ENCODE peak calls at places on chromosome 20, in ten cellular contexts. One of them, this sample, is unnamed.

GRCh38 chr20:25254986-25255680 is 7.2 kb downstream of the PYGB start:
- DNase-seq in skeletal muscle cell: no peak
- DNase-seq in WERI-Rb-1: peak
- DNase-seq in effector memory CD8-positive, alpha-beta T cell: no peak
- DNase-seq in stimulated activated CD8-positive, alpha-beta memory T cell treated with anti-CD3 and anti-CD28 coated beads, Interleukin-2, amount 100 ng/mL, for 48 hours: no peak
- DNase-seq in IMR-90: no peak
- DNase-seq in posterior vena cava: peak
- DNase-seq in thyroid gland: peak
- DNase-seq in right lobe of liver: peak
- DNase-seq in glutamatergic neuron: no peak
- DNase-seq in this sample: no peak

GRCh38 chr20:39429716-39430115 is 467.6 kb downstream of the DHX35 start:
- DNase-seq in skeletal muscle cell: no peak
- DNase-seq in WERI-Rb-1: peak
- DNase-seq in effector memory CD8-positive, alpha-beta T cell: no peak
- DNase-seq in stimulated activated CD8-positive, alpha-beta memory T cell treated with anti-CD3 and anti-CD28 coated beads, Interleukin-2, amount 100 ng/mL, for 48 hours: no peak
- DNase-seq in IMR-90: no peak
- DNase-seq in posterior vena cava: no peak
- DNase-seq in thyroid gland: no peak
- DNase-seq in right lobe of liver: no peak
- DNase-seq in glutamatergic neuron: no peak
- DNase-seq in this sample: no peak

GRCh38 chr20:2302369-2302768 is 6.6 kb downstream of the TGM3 start:
- DNase-seq in skeletal muscle cell: no peak
- DNase-seq in WERI-Rb-1: peak
- DNase-seq in effector memory CD8-positive, alpha-beta T cell: no peak
- DNase-seq in stimulated activated CD8-positive, alpha-beta memory T cell treated with anti-CD3 and anti-CD28 coated beads, Interleukin-2, amount 100 ng/mL, for 48 hours: no peak
- DNase-seq in IMR-90: no peak
- DNase-seq in posterior vena cava: peak
- DNase-seq in thyroid gland: no peak
- DNase-seq in right lobe of liver: no peak
- DNase-seq in glutamatergic neuron: no peak
- DNase-seq in this sample: no peak

GRCh38 chr20:4451487-4451886 is 270.2 kb upstream of the PRND start:
- DNase-seq in skeletal muscle cell: no peak
- DNase-seq in WERI-Rb-1: no peak
- DNase-seq in effector memory CD8-positive, alpha-beta T cell: no peak
- DNase-seq in stimulated activated CD8-positive, alpha-beta memory T cell treated with anti-CD3 and anti-CD28 coated beads, Interleukin-2, amount 100 ng/mL, for 48 hours: no peak
- DNase-seq in IMR-90: no peak
- DNase-seq in posterior vena cava: no peak
- DNase-seq in thyroid gland: no peak
- DNase-seq in right lobe of liver: no peak
- DNase-seq in glutamatergic neuron: no peak
- DNase-seq in this sample: no peak

GRCh38 chr20:53881362-53881761 is 189.0 kb downstream of the BCAS1 start:
- DNase-seq in skeletal muscle cell: no peak
- DNase-seq in WERI-Rb-1: no peak
- DNase-seq in effector memory CD8-positive, alpha-beta T cell: no peak
- DNase-seq in stimulated activated CD8-positive, alpha-beta memory T cell treated with anti-CD3 and anti-CD28 coated beads, Interleukin-2, amount 100 ng/mL, for 48 hours: no peak
- DNase-seq in IMR-90: no peak
- DNase-seq in posterior vena cava: no peak
- DNase-seq in thyroid gland: no peak
- DNase-seq in right lobe of liver: no peak
- DNase-seq in glutamatergic neuron: no peak
- DNase-seq in this sample: no peak

GRCh38 chr20:37397076-37397953 is 51.4 kb downstream of the SRC start:
- DNase-seq in skeletal muscle cell: no peak
- DNase-seq in WERI-Rb-1: peak
- DNase-seq in effector memory CD8-positive, alpha-beta T cell: no peak
- DNase-seq in stimulated activated CD8-positive, alpha-beta memory T cell treated with anti-CD3 and anti-CD28 coated beads, Interleukin-2, amount 100 ng/mL, for 48 hours: no peak
- DNase-seq in IMR-90: no peak
- DNase-seq in posterior vena cava: no peak
- DNase-seq in thyroid gland: no peak
- DNase-seq in right lobe of liver: no peak
- DNase-seq in glutamatergic neuron: peak
- DNase-seq in this sample: no peak

GRCh38 chr20:16003310-16003709 is 569.9 kb downstream of the KIF16B start:
- DNase-seq in skeletal muscle cell: no peak
- DNase-seq in WERI-Rb-1: no peak
- DNase-seq in effector memory CD8-positive, alpha-beta T cell: no peak
- DNase-seq in stimulated activated CD8-positive, alpha-beta memory T cell treated with anti-CD3 and anti-CD28 coated beads, Interleukin-2, amount 100 ng/mL, for 48 hours: no peak
- DNase-seq in IMR-90: no peak
- DNase-seq in posterior vena cava: no peak
- DNase-seq in thyroid gland: no peak
- DNase-seq in right lobe of liver: no peak
- DNase-seq in glutamatergic neuron: no peak
- DNase-seq in this sample: no peak

GRCh38 chr20:56925696-56926101 is 296.6 kb downstream of the TFAP2C start:
- DNase-seq in skeletal muscle cell: no peak
- DNase-seq in WERI-Rb-1: no peak
- DNase-seq in effector memory CD8-positive, alpha-beta T cell: no peak
- DNase-seq in stimulated activated CD8-positive, alpha-beta memory T cell treated with anti-CD3 and anti-CD28 coated beads, Interleukin-2, amount 100 ng/mL, for 48 hours: no peak
- DNase-seq in IMR-90: no peak
- DNase-seq in posterior vena cava: no peak
- DNase-seq in thyroid gland: no peak
- DNase-seq in right lobe of liver: no peak
- DNase-seq in glutamatergic neuron: peak
- DNase-seq in this sample: no peak

GRCh38 chr20:25622450-25623224 is 1.2 kb downstream of the NANP start:
- DNase-seq in skeletal muscle cell: no peak
- DNase-seq in WERI-Rb-1: no peak
- DNase-seq in effector memory CD8-positive, alpha-beta T cell: no peak
- DNase-seq in stimulated activated CD8-positive, alpha-beta memory T cell treated with anti-CD3 and anti-CD28 coated beads, Interleukin-2, amount 100 ng/mL, for 48 hours: no peak
- DNase-seq in IMR-90: peak
- DNase-seq in posterior vena cava: no peak
- DNase-seq in thyroid gland: no peak
- DNase-seq in right lobe of liver: no peak
- DNase-seq in glutamatergic neuron: no peak
- DNase-seq in this sample: no peak

GRCh38 chr20:57653910-57654309 is 33.7 kb upstream of the ZBP1 start:
- DNase-seq in skeletal muscle cell: no peak
- DNase-seq in WERI-Rb-1: no peak
- DNase-seq in effector memory CD8-positive, alpha-beta T cell: no peak
- DNase-seq in stimulated activated CD8-positive, alpha-beta memory T cell treated with anti-CD3 and anti-CD28 coated beads, Interleukin-2, amount 100 ng/mL, for 48 hours: no peak
- DNase-seq in IMR-90: no peak
- DNase-seq in posterior vena cava: no peak
- DNase-seq in thyroid gland: no peak
- DNase-seq in right lobe of liver: no peak
- DNase-seq in glutamatergic neuron: no peak
- DNase-seq in this sample: no peak

GRCh38 chr20:50746138-50746940 is 15.0 kb downstream of the PARD6B start:
- DNase-seq in skeletal muscle cell: no peak
- DNase-seq in WERI-Rb-1: no peak
- DNase-seq in effector memory CD8-positive, alpha-beta T cell: no peak
- DNase-seq in stimulated activated CD8-positive, alpha-beta memory T cell treated with anti-CD3 and anti-CD28 coated beads, Interleukin-2, amount 100 ng/mL, for 48 hours: no peak
- DNase-seq in IMR-90: no peak
- DNase-seq in posterior vena cava: no peak
- DNase-seq in thyroid gland: no peak
- DNase-seq in right lobe of liver: no peak
- DNase-seq in glutamatergic neuron: no peak
- DNase-seq in this sample: no peak

GRCh38 chr20:49668181-49668877 is 45.3 kb downstream of the B4GALT5 start:
- DNase-seq in skeletal muscle cell: no peak
- DNase-seq in WERI-Rb-1: no peak
- DNase-seq in effector memory CD8-positive, alpha-beta T cell: peak
- DNase-seq in stimulated activated CD8-positive, alpha-beta memory T cell treated with anti-CD3 and anti-CD28 coated beads, Interleukin-2, amount 100 ng/mL, for 48 hours: peak
- DNase-seq in IMR-90: no peak
- DNase-seq in posterior vena cava: no peak
- DNase-seq in thyroid gland: no peak
- DNase-seq in right lobe of liver: peak
- DNase-seq in glutamatergic neuron: no peak
- DNase-seq in this sample: peak

GRCh38 chr20:47057661-47058060 is 163.0 kb downstream of the EYA2 start:
- DNase-seq in skeletal muscle cell: no peak
- DNase-seq in WERI-Rb-1: no peak
- DNase-seq in effector memory CD8-positive, alpha-beta T cell: no peak
- DNase-seq in stimulated activated CD8-positive, alpha-beta memory T cell treated with anti-CD3 and anti-CD28 coated beads, Interleukin-2, amount 100 ng/mL, for 48 hours: no peak
- DNase-seq in IMR-90: no peak
- DNase-seq in posterior vena cava: no peak
- DNase-seq in thyroid gland: no peak
- DNase-seq in right lobe of liver: no peak
- DNase-seq in glutamatergic neuron: no peak
- DNase-seq in this sample: no peak

GRCh38 chr20:55977723-55978481 is 27.4 kb downstream of the CBLN4 start:
- DNase-seq in skeletal muscle cell: no peak
- DNase-seq in WERI-Rb-1: no peak
- DNase-seq in effector memory CD8-positive, alpha-beta T cell: no peak
- DNase-seq in stimulated activated CD8-positive, alpha-beta memory T cell treated with anti-CD3 and anti-CD28 coated beads, Interleukin-2, amount 100 ng/mL, for 48 hours: no peak
- DNase-seq in IMR-90: no peak
- DNase-seq in posterior vena cava: no peak
- DNase-seq in thyroid gland: peak
- DNase-seq in right lobe of liver: no peak
- DNase-seq in glutamatergic neuron: no peak
- DNase-seq in this sample: no peak

GRCh38 chr20:63148696-63149095 is 67.2 kb downstream of the YTHDF1 start:
- DNase-seq in skeletal muscle cell: no peak
- DNase-seq in WERI-Rb-1: no peak
- DNase-seq in effector memory CD8-positive, alpha-beta T cell: no peak
- DNase-seq in stimulated activated CD8-positive, alpha-beta memory T cell treated with anti-CD3 and anti-CD28 coated beads, Interleukin-2, amount 100 ng/mL, for 48 hours: no peak
- DNase-seq in IMR-90: no peak
- DNase-seq in posterior vena cava: peak
- DNase-seq in thyroid gland: no peak
- DNase-seq in right lobe of liver: no peak
- DNase-seq in glutamatergic neuron: no peak
- DNase-seq in this sample: no peak

GRCh38 chr20:64102647-64103354 is 4.6 kb downstream of the NPBWR2 start:
- DNase-seq in skeletal muscle cell: no peak
- DNase-seq in WERI-Rb-1: peak
- DNase-seq in effector memory CD8-positive, alpha-beta T cell: no peak
- DNase-seq in stimulated activated CD8-positive, alpha-beta memory T cell treated with anti-CD3 and anti-CD28 coated beads, Interleukin-2, amount 100 ng/mL, for 48 hours: no peak
- DNase-seq in IMR-90: no peak
- DNase-seq in posterior vena cava: peak
- DNase-seq in thyroid gland: peak
- DNase-seq in right lobe of liver: peak
- DNase-seq in glutamatergic neuron: peak
- DNase-seq in this sample: no peak

GRCh38 chr20:34165246-34165645 is 53.2 kb upstream of the EIF2S2 start:
- DNase-seq in skeletal muscle cell: no peak
- DNase-seq in WERI-Rb-1: no peak
- DNase-seq in effector memory CD8-positive, alpha-beta T cell: no peak
- DNase-seq in stimulated activated CD8-positive, alpha-beta memory T cell treated with anti-CD3 and anti-CD28 coated beads, Interleukin-2, amount 100 ng/mL, for 48 hours: no peak
- DNase-seq in IMR-90: no peak
- DNase-seq in posterior vena cava: no peak
- DNase-seq in thyroid gland: no peak
- DNase-seq in right lobe of liver: no peak
- DNase-seq in glutamatergic neuron: no peak
- DNase-seq in this sample: no peak

GRCh38 chr20:38196592-38196991 is 31.5 kb upstream of the TGM2 start:
- DNase-seq in skeletal muscle cell: peak
- DNase-seq in WERI-Rb-1: no peak
- DNase-seq in effector memory CD8-positive, alpha-beta T cell: no peak
- DNase-seq in stimulated activated CD8-positive, alpha-beta memory T cell treated with anti-CD3 and anti-CD28 coated beads, Interleukin-2, amount 100 ng/mL, for 48 hours: no peak
- DNase-seq in IMR-90: peak
- DNase-seq in posterior vena cava: peak
- DNase-seq in thyroid gland: peak
- DNase-seq in right lobe of liver: peak
- DNase-seq in glutamatergic neuron: peak
- DNase-seq in this sample: peak

GRCh38 chr20:17594443-17594842 is 24.6 kb downstream of the DSTN start:
- DNase-seq in skeletal muscle cell: no peak
- DNase-seq in WERI-Rb-1: no peak
- DNase-seq in effector memory CD8-positive, alpha-beta T cell: no peak
- DNase-seq in stimulated activated CD8-positive, alpha-beta memory T cell treated with anti-CD3 and anti-CD28 coated beads, Interleukin-2, amount 100 ng/mL, for 48 hours: no peak
- DNase-seq in IMR-90: peak
- DNase-seq in posterior vena cava: no peak
- DNase-seq in thyroid gland: peak
- DNase-seq in right lobe of liver: no peak
- DNase-seq in glutamatergic neuron: no peak
- DNase-seq in this sample: no peak